ENCODE peak calls at places on chromosome 17, in five cellular contexts. F is adrenal gland; C is activated T-helper 9 cell treated with anti-CD3 and anti-CD28 coated beads, Interleukin-2, amount 50 U/mL, for 16 hours; M is germinal center; Q is AG09309. I is an unnamed sample.
A peak's percentile ranks its signal among the peaks of the same experiment; 100 is the strongest.

GRCh38 chr17:55852734-55853133 is 101.9 kb downstream of the PCTP start:
- DNase-seq in M (no peak), F (no peak), Q (no peak), C (no peak), I (no peak)

GRCh38 chr17:36182176-36183000 is 6.0 kb upstream of the TBC1D3B start:
- DNase-seq in Q (no peak), C (no peak), F (no peak), M (no peak), I (no peak)

GRCh38 chr17:20156196-20157077 is 147.3 kb downstream of the SPECC1 start:
- DNase-seq in M (peak; percentile 52), C (peak; percentile 5), Q (no peak), F (peak; percentile 59), I (peak; percentile 34)

GRCh38 chr17:78738245-78738644 is 43.8 kb downstream of the CYTH1 start:
- DNase-seq in F (no peak), M (no peak), Q (no peak), C (no peak), I (no peak)

GRCh38 chr17:45288825-45289224 is 26.9 kb upstream of the SPATA32 start:
- DNase-seq in M (no peak), C (no peak), F (no peak), Q (no peak), I (no peak)

GRCh38 chr17:6654816-6655731 is 3.5 kb downstream of the C17orf100 start:
- DNase-seq in Q (no peak), F (peak; percentile 52), C (no peak), M (peak; percentile 10), I (no peak)

GRCh38 chr17:57622886-57623433 is 122.1 kb downstream of the CCDC182 start:
- DNase-seq in F (peak; percentile 85), C (no peak), M (peak; percentile 64), Q (peak; percentile 8), I (peak; percentile 15)

GRCh38 chr17:27634026-27634335 is 3.0 kb downstream of the LGALS9 start:
- DNase-seq in F (no peak), C (no peak), Q (no peak), M (no peak), I (no peak)

GRCh38 chr17:38447502-38448095 is 19.3 kb downstream of the ARHGAP23 start:
- DNase-seq in C (no peak), F (no peak), M (no peak), Q (no peak), I (no peak)

GRCh38 chr17:47819475-47819874 is 2.1 kb downstream of the OSBPL7 start:
- DNase-seq in F (no peak), M (no peak), C (no peak), Q (no peak), I (no peak)

GRCh38 chr17:5508855-5509254 is 22.5 kb downstream of the MIS12 start:
- DNase-seq in F (peak; percentile 87), C (no peak), Q (no peak), M (no peak), I (no peak)

GRCh38 chr17:44177641-44178040 is 7.1 kb downstream of the ASB16 start:
- DNase-seq in Q (no peak), M (no peak), C (no peak), F (no peak), I (no peak)

GRCh38 chr17:83055911-83056582 is 23.4 kb upstream of the METRNL start:
- DNase-seq in C (no peak), M (no peak), Q (peak; percentile 59), F (peak; percentile 45), I (no peak)

GRCh38 chr17:76407509-76407908 is 23.1 kb downstream of the SPHK1 start:
- DNase-seq in F (no peak), M (no peak), C (no peak), Q (no peak), I (no peak)

GRCh38 chr17:65305778-65306177 is 168.6 kb downstream of the RGS9 start:
- DNase-seq in F (no peak), M (no peak), Q (no peak), C (no peak), I (no peak)

GRCh38 chr17:66975614-66976378 is 11.3 kb downstream of the CACNG4 start:
- DNase-seq in M (peak; percentile 28), F (no peak), Q (no peak), C (no peak), I (no peak)

GRCh38 chr17:81034168-81034777 is 678 bp upstream of the BAIAP2 start:
- DNase-seq in M (no peak), Q (no peak), C (no peak), F (no peak), I (no peak)

GRCh38 chr17:83080641-83081560 is 1.5 kb downstream of the METRNL start:
- DNase-seq in C (peak; percentile 26), M (peak; percentile 81), F (no peak), Q (no peak), I (no peak)

GRCh38 chr17:80101946-80102706 is 745 bp downstream of the GAA start:
- DNase-seq in M (peak; percentile 62), F (peak; percentile 63), C (no peak), Q (no peak), I (no peak)

GRCh38 chr17:58279016-58279671 is 1.6 kb downstream of the MPO start:
- DNase-seq in M (no peak), F (peak; percentile 67), C (no peak), Q (no peak), I (peak; percentile 64)

GRCh38 chr17:8039611-8040168 is 831 bp downstream of the ALOX15B start:
- DNase-seq in M (no peak), C (no peak), Q (no peak), F (peak; percentile 31), I (no peak)

GRCh38 chr17:78664476-78665384 is 87.5 kb upstream of the DNAH17 start:
- DNase-seq in Q (no peak), M (no peak), F (no peak), C (no peak), I (no peak)

GRCh38 chr17:8012045-8012580 is 9.7 kb downstream of the GUCY2D start:
- DNase-seq in C (no peak), M (no peak), Q (no peak), F (no peak), I (no peak)

GRCh38 chr17:31297090-31297489 is at the start of gene OMG:
- DNase-seq in M (no peak), Q (no peak), F (no peak), C (no peak), I (no peak)

GRCh38 chr17:1126801-1127550 is 52.8 kb downstream of the ABR start:
- DNase-seq in C (no peak), M (no peak), F (no peak), Q (no peak), I (no peak)

GRCh38 chr17:82517230-82517865 is 2.2 kb upstream of the FOXK2 start:
- DNase-seq in F (no peak), M (no peak), Q (peak; percentile 77), C (no peak), I (no peak)

GRCh38 chr17:32103476-32104113 is 38.7 kb upstream of the RHOT1 start:
- DNase-seq in F (peak; percentile 31), M (no peak), Q (no peak), C (no peak), I (no peak)

GRCh38 chr17:40168262-40168832 is 8.9 kb upstream of the RAPGEFL1 start:
- DNase-seq in F (peak; percentile 76), Q (peak; percentile 37), C (no peak), M (peak; percentile 62), I (no peak)

GRCh38 chr17:44269795-44270320 is 1.9 kb upstream of the SLC4A1 start:
- DNase-seq in C (no peak), F (no peak), M (no peak), Q (no peak), I (no peak)

GRCh38 chr17:1976683-1977064 is 48.5 kb downstream of the RTN4RL1 start:
- DNase-seq in M (no peak), F (no peak), C (no peak), Q (no peak), I (no peak)

GRCh38 chr17:49694847-49695697 is 12.7 kb downstream of the SLC35B1 start:
- DNase-seq in Q (no peak), F (peak; percentile 81), C (peak; percentile 53), M (peak; percentile 77), I (peak; percentile 70)

GRCh38 chr17:82952019-82952418 is 112.2 kb upstream of the ZNF750 start:
- DNase-seq in Q (no peak), M (no peak), C (no peak), F (no peak), I (peak; percentile 7)

GRCh38 chr17:65598711-65599110 is 37.3 kb upstream of the AXIN2 start:
- DNase-seq in M (no peak), Q (no peak), F (no peak), C (no peak), I (no peak)

GRCh38 chr17:335691-336090 is 16.9 kb downstream of the RPH3AL start:
- DNase-seq in Q (no peak), F (no peak), C (no peak), M (no peak), I (peak; percentile 52)

GRCh38 chr17:59361386-59361785 is 29.9 kb downstream of the YPEL2 start:
- DNase-seq in Q (peak; percentile 91), F (no peak), M (no peak), C (no peak), I (no peak)

GRCh38 chr17:80984749-80985148 is 6.9 kb upstream of the CHMP6 start:
- DNase-seq in C (no peak), F (no peak), Q (peak; percentile 91), M (no peak), I (peak; percentile 30)

GRCh38 chr17:57648720-57649119 is 96.4 kb downstream of the CCDC182 start:
- DNase-seq in C (no peak), Q (no peak), F (no peak), M (no peak), I (no peak)

GRCh38 chr17:35052240-35052608 is 11.3 kb downstream of the RFFL start:
- DNase-seq in F (no peak), M (no peak), C (no peak), Q (no peak), I (no peak)

I was measured in ovary.